ENCODE peak calls at places on chromosomes 3 and 15, in nine cellular contexts. W is NCI-H526; N is body of pancreas; H is type B pancreatic cell; Z is cardiac muscle cell; Y is activated naive CD8-positive, alpha-beta T cell treated with anti-CD3 and anti-CD28 coated beads, Interleukin-2, amount 50 U/mL, for 24 hours; J is epithelial cell of prostate; P is stimulated activated CD4-positive, alpha-beta T cell treated with anti-CD3 and anti-CD28 coated beads, Interleukin-4, amount 100 ng/mL, for 48 hours; X is GM13977. S is an unnamed sample.

GRCh38 chr3:98961161-98962155 is 60.0 kb upstream of the DCBLD2 start:
- DNase-seq in W (no peak), N (no peak), H (no peak), Z (no peak), Y (no peak), J (no peak), P (no peak), X (no peak), S (no peak)

GRCh38 chr3:37218206-37218605 is 43.8 kb upstream of the LRRFIP2 start:
- DNase-seq in W (no peak), N (no peak), H (no peak), Z (no peak), Y (no peak), J (no peak), P (no peak), X (no peak), S (peak; percentile 11)

GRCh38 chr15:66680502-66680901 is 21.5 kb upstream of the SMAD6 start:
- DNase-seq in W (no peak), N (no peak), H (no peak), Z (no peak), Y (no peak), J (no peak), P (no peak), X (no peak), S (no peak)

GRCh38 chr3:157271283-157271882 is 111.4 kb upstream of the CCNL1 start:
- DNase-seq in W (no peak), N (no peak), H (no peak), Z (no peak), Y (no peak), J (no peak), P (no peak), X (no peak), S (no peak)

GRCh38 chr3:188673509-188674239 is 498.1 kb upstream of the TPRG1 start:
- DNase-seq in W (no peak), N (no peak), H (no peak), Z (no peak), Y (no peak), J (peak; percentile 86), P (no peak), X (no peak), S (no peak)

GRCh38 chr3:110858549-110858948 is 213.1 kb upstream of the NECTIN3 start:
- DNase-seq in W (no peak), N (no peak), H (no peak), Z (no peak), Y (no peak), J (no peak), P (no peak), X (no peak), S (no peak)

GRCh38 chr3:4271834-4272233 is 31.3 kb upstream of the SETMAR start:
- DNase-seq in W (peak; percentile 53), N (no peak), H (no peak), Z (no peak), Y (no peak), J (no peak), P (no peak), X (peak; percentile 23), S (peak; percentile 4)

GRCh38 chr15:64351265-64351664 is 4.7 kb downstream of the CSNK1G1 start:
- DNase-seq in W (no peak), N (no peak), H (no peak), Z (no peak), Y (no peak), J (no peak), P (no peak), X (no peak), S (no peak)

GRCh38 chr15:70160267-70160666 is 62.5 kb upstream of the TLE3 start:
- DNase-seq in W (no peak), N (no peak), H (no peak), Z (no peak), Y (no peak), J (no peak), P (no peak), X (no peak), S (no peak)

GRCh38 chr3:141353652-141354495 is 14.4 kb upstream of the ZBTB38 start:
- DNase-seq in W (no peak), N (no peak), H (no peak), Z (no peak), Y (no peak), J (peak; percentile 67), P (no peak), X (no peak), S (no peak)